ENCODE peak calls at places on chromosomes 5 and 9, in eight cellular contexts. W is endothelial cell of umbilical vein; R is CD4-positive, CD25-positive, alpha-beta regulatory T cell; M is naive thymus-derived CD4-positive, alpha-beta T cell; N is right atrium auricular region; G is adipocyte; B is breast epithelium; X is aorta. C is an unnamed sample.

GRCh38 chr9:19127881-19128719 is 808 bp upstream of the PLIN2 start:
- DNase-seq in W (peak; percentile 59), R (peak; percentile 4), M (peak; percentile 44), N (no peak), G (peak; percentile 54), B (no peak), X (peak; percentile 62), C (no peak)

GRCh38 chr9:121770415-121771273 is 119.2 kb downstream of the DAB2IP start:
- DNase-seq in W (peak; percentile 80), R (no peak), M (no peak), N (no peak), G (peak; percentile 22), B (no peak), X (peak; percentile 42), C (peak; percentile 18)

GRCh38 chr9:79572032-79572890 is 496 bp downstream of the TLE4 start:
- DNase-seq in W (peak; percentile 34), R (no peak), M (no peak), N (no peak), G (peak; percentile 86), B (peak; percentile 40), X (peak; percentile 50), C (peak; percentile 54)

GRCh38 chr9:16202913-16203734 is 650.3 kb downstream of the CCDC171 start:
- DNase-seq in W (peak; percentile 19), R (no peak), M (no peak), N (no peak), G (peak; percentile 91), B (no peak), X (no peak), C (peak; percentile 100)

GRCh38 chr9:25994605-25995004 is 316.4 kb upstream of the TUSC1 start:
- DNase-seq in W (peak; percentile 23), R (no peak), M (no peak), N (no peak), G (no peak), B (no peak), X (no peak), C (no peak)

GRCh38 chr5:163789870-163790269 is 284.5 kb downstream of the MAT2B start:
- DNase-seq in W (no peak), R (no peak), M (no peak), N (no peak), G (peak; percentile 13), B (no peak), X (no peak), C (no peak)

GRCh38 chr9:121690316-121690715 is 38.9 kb downstream of the DAB2IP start:
- DNase-seq in W (no peak), R (no peak), M (no peak), N (no peak), G (no peak), B (no peak), X (no peak), C (no peak)

GRCh38 chr5:177370488-177371119 is 12.9 kb downstream of the RGS14 start:
- DNase-seq in W (peak; percentile 90), R (no peak), M (no peak), N (peak; percentile 73), G (peak; percentile 86), B (peak; percentile 48), X (peak; percentile 85), C (peak; percentile 97)

GRCh38 chr5:123460296-123460729 is 37.1 kb upstream of the CEP120 start:
- DNase-seq in W (peak; percentile 94), R (no peak), M (peak; percentile 26), N (no peak), G (no peak), B (no peak), X (no peak), C (no peak)

GRCh38 chr5:44565360-44565759 is 176.1 kb upstream of the FGF10 start:
- DNase-seq in W (no peak), R (no peak), M (no peak), N (no peak), G (no peak), B (no peak), X (no peak), C (no peak)

GRCh38 chr5:37071901-37072581 is 177.1 kb downstream of the CPLANE1 start:
- DNase-seq in W (peak; percentile 77), R (no peak), M (no peak), N (no peak), G (peak; percentile 41), B (no peak), X (no peak), C (peak; percentile 65)

GRCh38 chr5:14041528-14042184 is 97.2 kb upstream of the DNAH5 start:
- DNase-seq in W (no peak), R (no peak), M (no peak), N (no peak), G (no peak), B (no peak), X (no peak), C (no peak)

GRCh38 chr5:170070556-170071412 is 34.9 kb upstream of the FOXI1 start:
- DNase-seq in W (peak; percentile 56), R (no peak), M (no peak), N (no peak), G (peak; percentile 76), B (no peak), X (no peak), C (peak; percentile 32)

GRCh38 chr5:164962302-164962961 is 1457.0 kb downstream of the MAT2B start:
- DNase-seq in W (no peak), R (no peak), M (no peak), N (no peak), G (no peak), B (no peak), X (no peak), C (no peak)

GRCh38 chr9:94174164-94174563 is 84.9 kb upstream of the ZNF169 start:
- DNase-seq in W (no peak), R (no peak), M (no peak), N (no peak), G (no peak), B (no peak), X (no peak), C (no peak)

GRCh38 chr9:101415578-101415977 is 16.9 kb downstream of the ZNF189 start:
- DNase-seq in W (no peak), R (no peak), M (no peak), N (no peak), G (no peak), B (no peak), X (no peak), C (no peak)

GRCh38 chr5:95600557-95600956 is 19.3 kb upstream of the GPR150 start:
- DNase-seq in W (no peak), R (no peak), M (no peak), N (no peak), G (peak; percentile 39), B (no peak), X (no peak), C (no peak)

GRCh38 chr5:116626272-116626723 is 51.7 kb upstream of the SEMA6A start:
- DNase-seq in W (peak; percentile 5), R (no peak), M (no peak), N (peak; percentile 93), G (peak; percentile 3), B (peak; percentile 81), X (peak; percentile 70), C (peak; percentile 14)

GRCh38 chr5:65299841-65300240 is 181.9 kb downstream of the ADAMTS6 start:
- DNase-seq in W (no peak), R (no peak), M (no peak), N (no peak), G (peak; percentile 57), B (no peak), X (no peak), C (no peak)

GRCh38 chr9:17721954-17722353 is 143.1 kb downstream of the SH3GL2 start:
- DNase-seq in W (no peak), R (no peak), M (no peak), N (no peak), G (no peak), B (no peak), X (no peak), C (no peak)

GRCh38 chr9:114898741-114899140 is 31.6 kb downstream of the TNFSF8 start:
- DNase-seq in W (peak; percentile 81), R (peak; percentile 66), M (peak; percentile 92), N (no peak), G (no peak), B (no peak), X (peak; percentile 69), C (no peak)

GRCh38 chr5:31908396-31908795 is 265.7 kb downstream of the GOLPH3 start:
- DNase-seq in W (no peak), R (no peak), M (peak; percentile 37), N (no peak), G (no peak), B (no peak), X (no peak), C (no peak)
- H3K4me3 ChIP-seq in W (no peak overlapping the region), R (no peak overlapping the region), M (no peak overlapping the region), N (no peak overlapping the region), G (no peak overlapping the region), B (no peak overlapping the region), X (no peak overlapping the region), C (no peak overlapping the region)

DNA sequence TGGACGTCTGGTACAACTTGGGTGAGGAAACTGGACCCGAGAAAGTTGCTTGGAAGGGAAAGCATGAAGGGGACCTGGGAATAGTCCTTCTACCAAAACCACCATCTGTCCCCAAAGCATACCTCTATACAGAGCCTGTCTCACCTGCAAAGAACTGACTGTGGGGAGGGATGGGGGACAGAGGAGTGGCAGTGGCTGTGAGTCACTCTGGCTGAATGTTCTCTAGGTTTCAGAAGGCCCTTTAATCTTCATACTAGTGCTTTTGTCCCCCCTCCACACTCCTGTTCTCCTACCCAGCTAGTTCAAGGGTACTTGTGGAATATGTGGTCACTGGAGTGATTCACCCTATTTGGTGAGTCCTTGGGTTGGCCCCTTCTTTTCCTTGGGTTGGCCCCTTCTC is 109.3 kb upstream of the RUSC2 start:
- DNase-seq in W (no peak), R (no peak), M (no peak), N (no peak), G (no peak), B (no peak), X (no peak), C (no peak)
- H3K36me3 ChIP-seq in W (peaks cover 13% of the 10 kb centered on the region), R (no peaks in the 10 kb centered on the region), M (no peaks in the 10 kb centered on the region), N (peaks cover 23% of the 10 kb centered on the region), G (peaks cover 26% of the 10 kb centered on the region), B (no peaks in the 10 kb centered on the region), X (peaks cover 13% of the 10 kb centered on the region), C (no peaks in the 10 kb centered on the region)

DNA sequence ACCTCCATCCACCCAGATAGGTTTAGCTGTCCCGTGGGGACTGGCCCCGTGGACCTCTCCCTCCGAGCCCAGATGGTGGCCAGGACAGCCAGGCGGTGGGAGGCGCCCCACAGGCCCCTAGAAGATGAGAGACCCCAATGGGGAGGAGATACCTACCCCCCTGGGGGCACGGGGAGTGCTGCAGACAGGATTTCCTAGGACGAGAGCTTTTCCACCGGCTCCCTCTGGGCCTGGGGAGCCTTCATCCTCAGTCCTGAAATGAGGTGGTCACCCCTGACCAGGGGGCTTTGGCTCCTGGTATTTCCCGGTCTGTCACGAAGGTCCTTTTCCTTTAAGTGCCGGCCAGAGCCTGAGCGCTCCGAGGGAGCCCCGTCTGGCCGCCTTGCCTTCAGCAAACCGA is 46.8 kb downstream of the MRPL36 start:
- DNase-seq in W (no peak), R (no peak), M (no peak), N (no peak), G (no peak), B (no peak), X (no peak), C (no peak)
- H3K27me3 ChIP-seq in W (no peaks in the 10 kb centered on the region), R (no peaks in the 10 kb centered on the region), M (no peaks in the 10 kb centered on the region), N (no peaks in the 10 kb centered on the region), G (peaks cover 54% of the 10 kb centered on the region), B (peaks cover 23% of the 10 kb centered on the region), X (no peaks in the 10 kb centered on the region), C (peaks cover 2% of the 10 kb centered on the region)

GRCh38 chr9:1453636-1454035 is 403.5 kb downstream of the DMRT2 start:
- DNase-seq in W (no peak), R (no peak), M (no peak), N (no peak), G (no peak), B (no peak), X (no peak), C (no peak)
- H3K4me3 ChIP-seq in W (no peak overlapping the region), R (no peak overlapping the region), M (no peak overlapping the region), N (no peak overlapping the region), G (no peak overlapping the region), B (no peak overlapping the region), X (no peak overlapping the region), C (no peak overlapping the region)

C was measured in MG63.